ENCODE peak calls at places on chromosomes 12 and 14, in nine cellular contexts. One of them, this sample, is unnamed.

GRCh38 chr12:95959107-95959506 is 16.0 kb downstream of the AMDHD1 start:
- DNase-seq in neural progenitor cell: peak
- DNase-seq in OCI-LY7: peak
- DNase-seq in hepatocyte: no peak
- DNase-seq in HCT116: peak
- DNase-seq in GM23248: peak
- DNase-seq in GM23338: peak
- DNase-seq in SK-N-SH: peak
- DNase-seq in PC-3: peak
- DNase-seq in this sample: peak

GRCh38 chr14:51328089-51328941 is 88.3 kb downstream of the TMX1 start:
- DNase-seq in SK-N-SH: no peak
- DNase-seq in HCT116: no peak
- DNase-seq in neural progenitor cell: no peak
- DNase-seq in GM23248: peak
- DNase-seq in GM23338: peak
- DNase-seq in OCI-LY7: no peak
- DNase-seq in hepatocyte: no peak
- DNase-seq in PC-3: peak
- DNase-seq in this sample: peak

GRCh38 chr12:51028126-51028810 is 2.1 kb upstream of the SLC11A2 start:
- DNase-seq in HCT116: no peak
- DNase-seq in SK-N-SH: no peak
- DNase-seq in GM23248: peak
- DNase-seq in GM23338: peak
- DNase-seq in PC-3: peak
- DNase-seq in neural progenitor cell: peak
- DNase-seq in OCI-LY7: peak
- DNase-seq in hepatocyte: peak
- DNase-seq in this sample: peak

GRCh38 chr12:31970199-31970598 is 11.0 kb downstream of the RESF1 start:
- DNase-seq in HCT116: no peak
- DNase-seq in PC-3: no peak
- DNase-seq in hepatocyte: no peak
- DNase-seq in SK-N-SH: no peak
- DNase-seq in GM23248: no peak
- DNase-seq in OCI-LY7: no peak
- DNase-seq in neural progenitor cell: no peak
- DNase-seq in GM23338: no peak
- DNase-seq in this sample: no peak

GRCh38 chr12:16530268-16530865 is 75.6 kb downstream of the LMO3 start:
- DNase-seq in GM23338: no peak
- DNase-seq in neural progenitor cell: no peak
- DNase-seq in HCT116: no peak
- DNase-seq in GM23248: no peak
- DNase-seq in PC-3: no peak
- DNase-seq in SK-N-SH: no peak
- DNase-seq in OCI-LY7: no peak
- DNase-seq in hepatocyte: peak
- DNase-seq in this sample: no peak

GRCh38 chr14:102993523-102993922 is 63.8 kb downstream of the CDC42BPB start:
- DNase-seq in GM23338: no peak
- DNase-seq in neural progenitor cell: no peak
- DNase-seq in hepatocyte: peak
- DNase-seq in HCT116: peak
- DNase-seq in OCI-LY7: no peak
- DNase-seq in GM23248: peak
- DNase-seq in PC-3: peak
- DNase-seq in SK-N-SH: no peak
- DNase-seq in this sample: no peak

GRCh38 chr12:4011597-4011996 is 138.4 kb upstream of the PARP11 start:
- DNase-seq in HCT116: no peak
- DNase-seq in neural progenitor cell: no peak
- DNase-seq in PC-3: peak
- DNase-seq in SK-N-SH: no peak
- DNase-seq in OCI-LY7: no peak
- DNase-seq in hepatocyte: peak
- DNase-seq in GM23338: no peak
- DNase-seq in GM23248: no peak
- DNase-seq in this sample: no peak

GRCh38 chr12:113259499-113259953 is 38.3 kb downstream of the TPCN1 start:
- DNase-seq in SK-N-SH: peak
- DNase-seq in hepatocyte: peak
- DNase-seq in GM23338: peak
- DNase-seq in GM23248: peak
- DNase-seq in neural progenitor cell: no peak
- DNase-seq in HCT116: no peak
- DNase-seq in OCI-LY7: no peak
- DNase-seq in PC-3: no peak
- DNase-seq in this sample: no peak

GRCh38 chr12:88238406-88238805 is 96.3 kb downstream of the TMTC3 start:
- DNase-seq in OCI-LY7: no peak
- DNase-seq in HCT116: no peak
- DNase-seq in neural progenitor cell: no peak
- DNase-seq in GM23338: no peak
- DNase-seq in hepatocyte: no peak
- DNase-seq in PC-3: no peak
- DNase-seq in SK-N-SH: no peak
- DNase-seq in GM23248: no peak
- DNase-seq in this sample: no peak

GRCh38 chr12:117742721-117743120 is 226.1 kb downstream of the KSR2 start:
- DNase-seq in OCI-LY7: no peak
- DNase-seq in neural progenitor cell: no peak
- DNase-seq in GM23248: no peak
- DNase-seq in GM23338: no peak
- DNase-seq in hepatocyte: no peak
- DNase-seq in PC-3: no peak
- DNase-seq in HCT116: no peak
- DNase-seq in SK-N-SH: no peak
- DNase-seq in this sample: no peak

GRCh38 chr14:105468621-105469241 is 5.9 kb upstream of the CRIP2 start:
- DNase-seq in HCT116: no peak
- DNase-seq in GM23248: no peak
- DNase-seq in OCI-LY7: no peak
- DNase-seq in hepatocyte: no peak
- DNase-seq in PC-3: no peak
- DNase-seq in GM23338: no peak
- DNase-seq in neural progenitor cell: no peak
- DNase-seq in SK-N-SH: no peak
- DNase-seq in this sample: no peak

GRCh38 chr12:14635776-14636175 is 60.6 kb downstream of the GUCY2C start:
- DNase-seq in neural progenitor cell: no peak
- DNase-seq in hepatocyte: no peak
- DNase-seq in SK-N-SH: no peak
- DNase-seq in PC-3: no peak
- DNase-seq in GM23338: no peak
- DNase-seq in GM23248: peak
- DNase-seq in OCI-LY7: no peak
- DNase-seq in HCT116: no peak
- DNase-seq in this sample: no peak

GRCh38 chr14:70108419-70108818 is 80.3 kb downstream of the SLC8A3 start:
- DNase-seq in PC-3: no peak
- DNase-seq in GM23338: no peak
- DNase-seq in HCT116: no peak
- DNase-seq in GM23248: no peak
- DNase-seq in OCI-LY7: no peak
- DNase-seq in neural progenitor cell: no peak
- DNase-seq in SK-N-SH: no peak
- DNase-seq in hepatocyte: no peak
- DNase-seq in this sample: no peak

DNA sequence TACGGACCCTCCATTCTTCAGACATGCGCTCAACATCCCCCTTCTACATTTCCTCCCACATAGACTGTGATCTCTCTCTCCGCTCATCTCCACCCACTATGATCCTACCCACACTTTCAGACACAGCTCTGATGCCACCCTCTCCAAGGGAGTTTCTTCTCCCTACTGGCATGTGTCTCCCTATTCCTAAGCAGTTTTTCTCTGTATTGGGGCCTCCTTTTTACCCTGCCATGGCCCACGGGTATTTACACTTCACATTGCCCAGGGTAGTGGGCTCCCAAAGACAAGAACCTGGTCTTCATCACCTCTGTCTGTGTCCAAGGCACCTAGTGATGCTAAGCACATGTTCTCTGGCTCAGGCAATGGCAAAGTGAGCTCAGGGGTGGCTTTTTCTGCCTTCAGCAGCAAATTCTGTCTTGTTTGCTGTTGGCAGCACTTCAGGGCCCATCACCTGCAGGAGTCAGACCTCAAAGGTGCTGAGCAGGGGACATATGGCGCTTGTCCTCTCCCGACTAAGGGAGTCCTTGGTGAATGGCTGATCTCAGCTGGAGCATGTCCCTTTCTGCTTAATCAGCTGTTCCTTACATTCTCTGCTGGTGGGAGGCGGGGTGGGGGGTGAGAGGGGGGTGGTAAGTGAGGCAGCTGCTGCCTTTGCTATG is 256.7 kb downstream of the PCNX1 start:
- DNase-seq in neural progenitor cell: no peak
- DNase-seq in GM23338: no peak
- DNase-seq in OCI-LY7: no peak
- DNase-seq in SK-N-SH: no peak
- DNase-seq in hepatocyte: no peak
- DNase-seq in HCT116: no peak
- DNase-seq in PC-3: no peak
- DNase-seq in GM23248: no peak
- DNase-seq in this sample: no peak
- TF ChIP-seq EZH2phosphoT487 in neural progenitor cell: no peak
- TF ChIP-seq EZH2phosphoT487 in GM23338: no peak
- TF ChIP-seq EZH2phosphoT487 in OCI-LY7: no peak
- TF ChIP-seq EZH2phosphoT487 in SK-N-SH: no peak
- TF ChIP-seq EZH2phosphoT487 in hepatocyte: no peak
- TF ChIP-seq EZH2phosphoT487 in HCT116: no peak
- TF ChIP-seq EZH2phosphoT487 in PC-3: no peak
- TF ChIP-seq EZH2phosphoT487 in GM23248: no peak
- TF ChIP-seq EZH2phosphoT487 in this sample: no peak

GRCh38 chr12:10554971-10555481 is 49.3 kb downstream of the EIF2S3B start:
- DNase-seq in SK-N-SH: no peak
- DNase-seq in GM23248: no peak
- DNase-seq in HCT116: no peak
- DNase-seq in neural progenitor cell: no peak
- DNase-seq in GM23338: no peak
- DNase-seq in PC-3: no peak
- DNase-seq in OCI-LY7: no peak
- DNase-seq in hepatocyte: no peak
- DNase-seq in this sample: no peak
- H3K27ac ChIP-seq in SK-N-SH: no peak
- H3K27ac ChIP-seq in GM23248: no peak
- H3K27ac ChIP-seq in HCT116: no peak
- H3K27ac ChIP-seq in neural progenitor cell: no peak
- H3K27ac ChIP-seq in GM23338: no peak
- H3K27ac ChIP-seq in PC-3: no peak
- H3K27ac ChIP-seq in OCI-LY7: peak
- H3K27ac ChIP-seq in hepatocyte: no peak
- H3K27ac ChIP-seq in this sample: no peak

GRCh38 chr12:26612203-26612602 is 220.8 kb downstream of the ITPR2 start:
- DNase-seq in PC-3: no peak
- DNase-seq in GM23248: no peak
- DNase-seq in neural progenitor cell: peak
- DNase-seq in OCI-LY7: no peak
- DNase-seq in hepatocyte: no peak
- DNase-seq in SK-N-SH: no peak
- DNase-seq in HCT116: no peak
- DNase-seq in GM23338: no peak
- DNase-seq in this sample: no peak

GRCh38 chr12:26610774-26611173 is 222.2 kb downstream of the ITPR2 start:
- DNase-seq in OCI-LY7: no peak
- DNase-seq in HCT116: no peak
- DNase-seq in hepatocyte: no peak
- DNase-seq in PC-3: no peak
- DNase-seq in SK-N-SH: no peak
- DNase-seq in neural progenitor cell: no peak
- DNase-seq in GM23338: no peak
- DNase-seq in GM23248: no peak
- DNase-seq in this sample: no peak

GRCh38 chr12:26611598-26611997 is 221.4 kb downstream of the ITPR2 start:
- DNase-seq in OCI-LY7: no peak
- DNase-seq in SK-N-SH: no peak
- DNase-seq in GM23338: no peak
- DNase-seq in neural progenitor cell: no peak
- DNase-seq in HCT116: no peak
- DNase-seq in GM23248: no peak
- DNase-seq in PC-3: no peak
- DNase-seq in hepatocyte: no peak
- DNase-seq in this sample: no peak

GRCh38 chr12:26617513-26617912 is 215.5 kb downstream of the ITPR2 start:
- DNase-seq in hepatocyte: no peak
- DNase-seq in HCT116: no peak
- DNase-seq in GM23248: no peak
- DNase-seq in OCI-LY7: no peak
- DNase-seq in SK-N-SH: no peak
- DNase-seq in neural progenitor cell: no peak
- DNase-seq in PC-3: no peak
- DNase-seq in GM23338: no peak
- DNase-seq in this sample: no peak

GRCh38 chr12:26614217-26614616 is 218.8 kb downstream of the ITPR2 start:
- DNase-seq in GM23248: peak
- DNase-seq in neural progenitor cell: peak
- DNase-seq in PC-3: peak
- DNase-seq in hepatocyte: peak
- DNase-seq in OCI-LY7: peak
- DNase-seq in GM23338: peak
- DNase-seq in SK-N-SH: peak
- DNase-seq in HCT116: peak
- DNase-seq in this sample: no peak
- TF ChIP-seq EZH2phosphoT487 in GM23248: no peak
- TF ChIP-seq EZH2phosphoT487 in neural progenitor cell: no peak
- TF ChIP-seq EZH2phosphoT487 in PC-3: no peak
- TF ChIP-seq EZH2phosphoT487 in hepatocyte: no peak
- TF ChIP-seq EZH2phosphoT487 in OCI-LY7: no peak
- TF ChIP-seq EZH2phosphoT487 in GM23338: no peak
- TF ChIP-seq EZH2phosphoT487 in SK-N-SH: no peak
- TF ChIP-seq EZH2phosphoT487 in HCT116: no peak
- TF ChIP-seq EZH2phosphoT487 in this sample: no peak

GRCh38 chr14:23058654-23059504 is 1.6 kb upstream of the CDH24 start:
- DNase-seq in neural progenitor cell: no peak
- DNase-seq in GM23248: no peak
- DNase-seq in HCT116: no peak
- DNase-seq in PC-3: no peak
- DNase-seq in SK-N-SH: no peak
- DNase-seq in GM23338: peak
- DNase-seq in hepatocyte: no peak
- DNase-seq in OCI-LY7: no peak
- DNase-seq in this sample: no peak
- H3K27ac ChIP-seq in neural progenitor cell: peak
- H3K27ac ChIP-seq in GM23248: no peak
- H3K27ac ChIP-seq in HCT116: peak
- H3K27ac ChIP-seq in PC-3: no peak
- H3K27ac ChIP-seq in SK-N-SH: no peak
- H3K27ac ChIP-seq in GM23338: peak
- H3K27ac ChIP-seq in hepatocyte: no peak
- H3K27ac ChIP-seq in OCI-LY7: peak
- H3K27ac ChIP-seq in this sample: no peak

GRCh38 chr12:74490390-74491064 is 47.1 kb upstream of the ATXN7L3B start:
- DNase-seq in SK-N-SH: no peak
- DNase-seq in GM23248: no peak
- DNase-seq in hepatocyte: no peak
- DNase-seq in OCI-LY7: no peak
- DNase-seq in GM23338: no peak
- DNase-seq in neural progenitor cell: no peak
- DNase-seq in HCT116: no peak
- DNase-seq in PC-3: no peak
- DNase-seq in this sample: peak
- TF ChIP-seq EZH2phosphoT487 in SK-N-SH: no peak
- TF ChIP-seq EZH2phosphoT487 in GM23248: no peak
- TF ChIP-seq EZH2phosphoT487 in hepatocyte: no peak
- TF ChIP-seq EZH2phosphoT487 in OCI-LY7: no peak
- TF ChIP-seq EZH2phosphoT487 in GM23338: no peak
- TF ChIP-seq EZH2phosphoT487 in neural progenitor cell: no peak
- TF ChIP-seq EZH2phosphoT487 in HCT116: no peak
- TF ChIP-seq EZH2phosphoT487 in PC-3: no peak
- TF ChIP-seq EZH2phosphoT487 in this sample: no peak